ENCODE peak calls at places on chromosome 10, in four cellular contexts. N is Right ventricle myocardium inferior; B is CD4-positive, alpha-beta T cell; C is HT-29. M is an unnamed sample.
A peak's percentile ranks its signal among the peaks of the same experiment; 100 is the strongest.

GRCh38 chr10:36450385-36450784 is 675.0 kb upstream of the ANKRD30A start:
- DNase-seq in N (no peak), B (no peak), C (no peak), M (no peak)

GRCh38 chr10:113709221-113709838 is 29.6 kb downstream of the CASP7 start:
- DNase-seq in C (no peak), B (no peak), N (no peak), M (no peak)

GRCh38 chr10:123044391-123044790 is 35.6 kb downstream of the ACADSB start:
- DNase-seq in N (no peak), B (no peak), C (peak; percentile 23), M (no peak)

GRCh38 chr10:129841071-129841470 is 123.0 kb downstream of the EBF3 start:
- DNase-seq in C (no peak), N (no peak), B (no peak), M (no peak)

GRCh38 chr10:77533887-77534278 is 103.7 kb downstream of the KCNMA1 start:
- DNase-seq in C (no peak), B (no peak), N (no peak), M (peak; percentile 50)

GRCh38 chr10:29266641-29267040 is 22.2 kb upstream of the LYZL1 start:
- DNase-seq in B (no peak), C (no peak), N (no peak), M (no peak)

GRCh38 chr10:26543567-26544306 is 105.6 kb downstream of the APBB1IP start:
- DNase-seq in N (no peak), B (no peak), C (no peak), M (no peak)

GRCh38 chr10:113337142-113337541 is 215.7 kb upstream of the HABP2 start:
- DNase-seq in C (no peak), B (no peak), N (no peak), M (no peak)

GRCh38 chr10:75851946-75852345 is 420.5 kb downstream of the LRMDA start:
- DNase-seq in B (no peak), C (no peak), N (no peak), M (no peak)

GRCh38 chr10:34295142-34295548 is 520.0 kb downstream of the PARD3 start:
- DNase-seq in N (no peak), B (no peak), C (no peak), M (no peak)

GRCh38 chr10:86938260-86938659 is 19.2 kb downstream of the MMRN2 start:
- DNase-seq in C (no peak), B (no peak), N (no peak), M (no peak)

GRCh38 chr10:48587101-48587500 is 17.8 kb downstream of the ARHGAP22 start:
- DNase-seq in C (no peak), B (no peak), N (no peak), M (no peak)

GRCh38 chr10:15347205-15347604 is 23.9 kb downstream of the FAM171A1 start:
- DNase-seq in N (no peak), C (no peak), B (no peak), M (no peak)

GRCh38 chr10:11145498-11145855 is 127.8 kb downstream of the CELF2 start:
- DNase-seq in N (no peak), B (peak; percentile 61), C (no peak), M (no peak)

M was measured in LNCaP clone FGC.